ENCODE peak calls at places on chromosomes 16 and 17, in seven cellular contexts. X, U, W, O, V, K and I are unnamed samples.

GRCh38 chr17:7446669-7447068 is 1.8 kb downstream of the CHRNB1 start:
- DNase-seq in X (peak; percentile 20), U (no peak), W (no peak), O (no peak), V (no peak), K (no peak), I (no peak)

GRCh38 chr17:40283662-40284061 is 4.0 kb upstream of the CDC6 start:
- DNase-seq in X (no peak), U (peak; percentile 39), W (peak; percentile 95), O (peak; percentile 77), V (no peak), K (no peak), I (no peak)

GRCh38 chr17:40314557-40314953 is 5.6 kb downstream of the RARA start:
- DNase-seq in X (peak; percentile 85), U (peak; percentile 85), W (peak; percentile 99), O (peak; percentile 84), V (peak; percentile 85), K (peak; percentile 99), I (peak; percentile 70)

GRCh38 chr17:33551075-33551474 is 258.0 kb upstream of the ASIC2 start:
- DNase-seq in X (no peak), U (no peak), W (no peak), O (no peak), V (no peak), K (no peak), I (no peak)

GRCh38 chr16:55489119-55489955 is 10.3 kb downstream of the MMP2 start:
- DNase-seq in X (no peak), U (no peak), W (no peak), O (no peak), V (no peak), K (no peak), I (no peak)

GRCh38 chr17:78329263-78330059 is 30.4 kb downstream of the SOCS3 start:
- DNase-seq in X (no peak), U (no peak), W (peak; percentile 98), O (peak; percentile 94), V (peak; percentile 40), K (no peak), I (no peak)

GRCh38 chr16:1121009-1121408 is 25.0 kb upstream of the C1QTNF8 start:
- DNase-seq in X (no peak), U (no peak), W (no peak), O (no peak), V (no peak), K (no peak), I (no peak)

GRCh38 chr17:43909537-43910231 is 2.3 kb upstream of the MPP2 start:
- DNase-seq in X (no peak), U (no peak), W (no peak), O (no peak), V (no peak), K (no peak), I (no peak)

GRCh38 chr17:1947229-1947742 is 77.8 kb downstream of the RTN4RL1 start:
- DNase-seq in X (no peak), U (no peak), W (no peak), O (no peak), V (no peak), K (no peak), I (no peak)

GRCh38 chr16:66968847-66969246 is 7.8 kb downstream of the CES3 start:
- DNase-seq in X (no peak), U (no peak), W (no peak), O (no peak), V (no peak), K (no peak), I (no peak)

GRCh38 chr16:2836646-2837508 is 6.8 kb downstream of the ZG16B start:
- DNase-seq in X (no peak), U (no peak), W (peak; percentile 25), O (no peak), V (no peak), K (no peak), I (no peak)

GRCh38 chr17:1473841-1474240 is 17.8 kb upstream of the CRK start:
- DNase-seq in X (no peak), U (no peak), W (no peak), O (no peak), V (no peak), K (no peak), I (no peak)